ENCODE peak calls at places on chromosome 19, in eight cellular contexts. J is mucosa of descending colon, G is left lung, X is foreskin fibroblast, H is AG09319, Q is A549, W is GM10248, S is colonic mucosa. Y is an unnamed sample.

GRCh38 chr19:43618921-43619261 is 538 bp downstream of the ZNF428 start:
- DNase-seq in J (no peak), G (no peak), X (no peak), H (no peak), Q (peak; percentile 62), W (peak; percentile 74), S (peak; percentile 65), Y (no peak)

GRCh38 chr19:5293607-5294089 is 47.0 kb downstream of the PTPRS start:
- DNase-seq in J (no peak), G (no peak), X (peak; percentile 87), H (peak; percentile 46), Q (no peak), W (no peak), S (no peak), Y (no peak)

GRCh38 chr19:17339088-17339741 is 1.9 kb downstream of the GTPBP3 start:
- DNase-seq in J (peak; percentile 71), G (no peak), X (no peak), H (no peak), Q (no peak), W (no peak), S (peak; percentile 65), Y (no peak)

GRCh38 chr19:27906081-27906480 is 1306.9 kb downstream of the UQCRFS1 start:
- DNase-seq in J (no peak), G (no peak), X (no peak), H (no peak), Q (no peak), W (no peak), S (no peak), Y (no peak)

GRCh38 chr19:29012457-29012856 is 200.5 kb downstream of the UQCRFS1 start:
- DNase-seq in J (no peak), G (no peak), X (no peak), H (no peak), Q (no peak), W (no peak), S (no peak), Y (no peak)

GRCh38 chr19:6259312-6259861 is 20.4 kb downstream of the MLLT1 start:
- DNase-seq in J (peak; percentile 31), G (no peak), X (peak; percentile 52), H (no peak), Q (no peak), W (no peak), S (no peak), Y (no peak)

GRCh38 chr19:33090179-33090578 is 9.2 kb downstream of the GPATCH1 start:
- DNase-seq in J (no peak), G (no peak), X (no peak), H (no peak), Q (no peak), W (no peak), S (no peak), Y (no peak)

GRCh38 chr19:1126984-1127760 is 23.4 kb downstream of the GPX4 start:
- DNase-seq in J (no peak), G (no peak), X (no peak), H (no peak), Q (no peak), W (no peak), S (no peak), Y (no peak)

GRCh38 chr19:4553775-4554174 is 5.7 kb downstream of the SEMA6B start:
- DNase-seq in J (no peak), G (no peak), X (no peak), H (no peak), Q (no peak), W (no peak), S (no peak), Y (no peak)

GRCh38 chr19:33740811-33741396 is 55.8 kb upstream of the KCTD15 start:
- DNase-seq in J (no peak), G (no peak), X (peak; percentile 45), H (no peak), Q (peak; percentile 45), W (no peak), S (peak; percentile 23), Y (peak; percentile 45)

GRCh38 chr19:11136400-11137101 is 19.0 kb downstream of the SPC24 start:
- DNase-seq in J (no peak), G (no peak), X (peak; percentile 16), H (no peak), Q (no peak), W (peak; percentile 14), S (no peak), Y (no peak)

GRCh38 chr19:18832331-18833140 is 777 bp downstream of the UPF1 start:
- DNase-seq in J (peak; percentile 62), G (peak; percentile 73), X (peak; percentile 58), H (no peak), Q (peak; percentile 32), W (no peak), S (peak; percentile 40), Y (peak; percentile 44)
- TF ChIP-seq CTCF in J (no peak), G (no peak), X (peak; percentile 27), H (peak; percentile 31), Q (no peak), W (peak; percentile 12), S (no peak), Y (peak; percentile 26)

GRCh38 chr19:10004617-10005016 is 5.7 kb downstream of the COL5A3 start:
- DNase-seq in J (no peak), G (no peak), X (no peak), H (no peak), Q (no peak), W (no peak), S (no peak), Y (no peak)

GRCh38 chr19:10005632-10006334 is 4.5 kb downstream of the COL5A3 start:
- DNase-seq in J (no peak), G (no peak), X (no peak), H (no peak), Q (no peak), W (no peak), S (no peak), Y (no peak)

GRCh38 chr19:10000171-10000826 is 10.0 kb downstream of the COL5A3 start:
- DNase-seq in J (no peak), G (no peak), X (peak; percentile 82), H (no peak), Q (peak; percentile 70), W (peak; percentile 86), S (peak; percentile 72), Y (peak; percentile 69)

GRCh38 chr19:10003271-10003670 is 7.0 kb downstream of the COL5A3 start:
- DNase-seq in J (no peak), G (no peak), X (no peak), H (no peak), Q (no peak), W (no peak), S (no peak), Y (no peak)

GRCh38 chr19:10001899-10002298 is 8.4 kb downstream of the COL5A3 start:
- DNase-seq in J (peak; percentile 81), G (no peak), X (peak; percentile 41), H (no peak), Q (peak; percentile 59), W (no peak), S (peak; percentile 74), Y (peak; percentile 30)
- TF ChIP-seq CTCF in J (no peak), G (peak; percentile 12), X (peak; percentile 55), H (peak; percentile 47), Q (peak; percentile 14), W (peak; percentile 33), S (peak; percentile 37), Y (peak; percentile 22)

DNA sequence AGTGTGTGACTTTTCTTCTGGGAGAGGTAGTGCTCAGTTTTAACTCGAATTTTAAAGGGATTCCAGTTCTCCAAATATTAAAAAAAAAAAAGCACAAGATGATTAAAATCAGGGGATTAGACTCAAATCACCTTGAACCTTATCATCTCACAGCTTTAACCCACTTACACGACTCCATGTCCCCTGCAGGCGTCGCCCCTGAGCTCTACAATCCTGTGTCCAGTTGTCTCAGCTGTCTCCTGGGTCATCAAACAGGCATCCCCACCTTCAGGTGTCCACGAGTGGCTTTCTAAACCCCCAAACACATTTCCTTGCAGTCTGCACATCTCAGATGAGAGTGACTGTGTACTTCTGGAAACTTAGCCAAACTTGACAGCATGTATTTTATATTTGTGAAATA is 14.1 kb downstream of the ZNF808 start:
- DNase-seq in J (no peak), G (no peak), X (no peak), H (no peak), Q (no peak), W (no peak), S (no peak), Y (no peak)
- TF ChIP-seq CTCF in J (no peak), G (no peak), X (no peak), H (no peak), Q (no peak), W (no peak), S (no peak), Y (no peak)

GRCh38 chr19:58056861-58057260 is 2.2 kb upstream of the ZNF135 start:
- DNase-seq in J (no peak), G (no peak), X (no peak), H (no peak), Q (no peak), W (no peak), S (no peak), Y (no peak)

GRCh38 chr19:58056261-58056660 is 2.8 kb upstream of the ZNF135 start:
- DNase-seq in J (no peak), G (no peak), X (no peak), H (no peak), Q (no peak), W (no peak), S (no peak), Y (no peak)

GRCh38 chr19:58055483-58055874 is 3.6 kb upstream of the ZNF135 start:
- DNase-seq in J (no peak), G (no peak), X (peak; percentile 28), H (no peak), Q (no peak), W (no peak), S (no peak), Y (no peak)

GRCh38 chr19:58053480-58054156 is 5.5 kb upstream of the ZNF135 start:
- DNase-seq in J (no peak), G (no peak), X (no peak), H (no peak), Q (no peak), W (no peak), S (no peak), Y (no peak)

GRCh38 chr19:58054792-58055482 is 4.1 kb upstream of the ZNF135 start:
- DNase-seq in J (no peak), G (no peak), X (peak; percentile 58), H (no peak), Q (no peak), W (no peak), S (no peak), Y (no peak)
- TF ChIP-seq CTCF in J (no peak), G (no peak), X (peak; percentile 2), H (no peak), Q (no peak), W (no peak), S (no peak), Y (no peak)

GRCh38 chr19:39032164-39032918 is at the start of gene FBXO27:
- DNase-seq in J (peak; percentile 53), G (peak; percentile 75), X (peak; percentile 17), H (no peak), Q (peak; percentile 37), W (no peak), S (peak; percentile 21), Y (no peak)
- TF ChIP-seq CTCF in J (no peak), G (no peak), X (no peak), H (no peak), Q (no peak), W (no peak), S (no peak), Y (no peak)

Y was measured in MCF 10A.